ENCODE peak calls at places on chromosomes 2 and 18, in four cellular contexts. One of them, this sample, is unnamed.

GRCh38 chr2:38076710-38077430 is 919 bp upstream of the CYP1B1 start:
- DNase-seq in astrocyte of the spinal cord: peak
- DNase-seq in Kasumi-1: peak
- DNase-seq in effector memory CD8-positive, alpha-beta T cell: no peak
- DNase-seq in this sample: peak

GRCh38 chr18:31563778-31564177 is 27.9 kb upstream of the TTR start:
- DNase-seq in astrocyte of the spinal cord: no peak
- DNase-seq in Kasumi-1: peak
- DNase-seq in effector memory CD8-positive, alpha-beta T cell: no peak
- DNase-seq in this sample: no peak

GRCh38 chr2:16391986-16392385 is 273.6 kb downstream of the CYRIA start:
- DNase-seq in astrocyte of the spinal cord: no peak
- DNase-seq in Kasumi-1: no peak
- DNase-seq in effector memory CD8-positive, alpha-beta T cell: no peak
- DNase-seq in this sample: no peak

GRCh38 chr2:73981081-73981968 is 3.4 kb upstream of the TET3 start:
- DNase-seq in astrocyte of the spinal cord: no peak
- DNase-seq in Kasumi-1: peak
- DNase-seq in effector memory CD8-positive, alpha-beta T cell: no peak
- DNase-seq in this sample: peak

GRCh38 chr2:187310696-187311095 is 137.4 kb downstream of the CALCRL start:
- DNase-seq in astrocyte of the spinal cord: no peak
- DNase-seq in Kasumi-1: no peak
- DNase-seq in effector memory CD8-positive, alpha-beta T cell: no peak
- DNase-seq in this sample: peak

GRCh38 chr18:51643483-51643882 is 446.0 kb upstream of the MEX3C start:
- DNase-seq in astrocyte of the spinal cord: no peak
- DNase-seq in Kasumi-1: no peak
- DNase-seq in effector memory CD8-positive, alpha-beta T cell: no peak
- DNase-seq in this sample: no peak

GRCh38 chr2:102439065-102439695 is 16.2 kb downstream of the IL18RAP start:
- DNase-seq in astrocyte of the spinal cord: peak
- DNase-seq in Kasumi-1: no peak
- DNase-seq in effector memory CD8-positive, alpha-beta T cell: no peak
- DNase-seq in this sample: no peak

GRCh38 chr2:80326214-80326613 is 21.7 kb upstream of the LRRTM1 start:
- DNase-seq in astrocyte of the spinal cord: peak
- DNase-seq in Kasumi-1: peak
- DNase-seq in effector memory CD8-positive, alpha-beta T cell: no peak
- DNase-seq in this sample: peak

GRCh38 chr2:47086054-47086471 is 69.0 kb downstream of the STPG4 start:
- DNase-seq in astrocyte of the spinal cord: no peak
- DNase-seq in Kasumi-1: peak
- DNase-seq in effector memory CD8-positive, alpha-beta T cell: no peak
- DNase-seq in this sample: no peak

GRCh38 chr2:151357359-151357758 is at the start of gene TNFAIP6:
- DNase-seq in astrocyte of the spinal cord: peak
- DNase-seq in Kasumi-1: no peak
- DNase-seq in effector memory CD8-positive, alpha-beta T cell: no peak
- DNase-seq in this sample: peak

GRCh38 chr2:238869293-238870124 is 21.6 kb downstream of the TWIST2 start:
- DNase-seq in astrocyte of the spinal cord: peak
- DNase-seq in Kasumi-1: no peak
- DNase-seq in effector memory CD8-positive, alpha-beta T cell: no peak
- DNase-seq in this sample: peak

GRCh38 chr2:10521891-10522448 is 73.8 kb upstream of the ODC1 start:
- DNase-seq in astrocyte of the spinal cord: no peak
- DNase-seq in Kasumi-1: no peak
- DNase-seq in effector memory CD8-positive, alpha-beta T cell: no peak
- DNase-seq in this sample: no peak

GRCh38 chr2:150630587-150631235 is 143.2 kb upstream of the RND3 start:
- DNase-seq in astrocyte of the spinal cord: peak
- DNase-seq in Kasumi-1: no peak
- DNase-seq in effector memory CD8-positive, alpha-beta T cell: no peak
- DNase-seq in this sample: peak

GRCh38 chr2:173658946-173659371 is 304.3 kb downstream of the CDCA7 start:
- DNase-seq in astrocyte of the spinal cord: peak
- DNase-seq in Kasumi-1: no peak
- DNase-seq in effector memory CD8-positive, alpha-beta T cell: no peak
- DNase-seq in this sample: peak

GRCh38 chr2:59561281-59561680 is 992.2 kb downstream of the BCL11A start:
- DNase-seq in astrocyte of the spinal cord: no peak
- DNase-seq in Kasumi-1: no peak
- DNase-seq in effector memory CD8-positive, alpha-beta T cell: no peak
- DNase-seq in this sample: no peak

GRCh38 chr18:68150976-68151375 is 563.9 kb downstream of the TMX3 start:
- DNase-seq in astrocyte of the spinal cord: no peak
- DNase-seq in Kasumi-1: no peak
- DNase-seq in effector memory CD8-positive, alpha-beta T cell: no peak
- DNase-seq in this sample: no peak

GRCh38 chr18:43279015-43279758 is 1.9 kb upstream of the SYT4 start:
- DNase-seq in astrocyte of the spinal cord: peak
- DNase-seq in Kasumi-1: peak
- DNase-seq in effector memory CD8-positive, alpha-beta T cell: no peak
- DNase-seq in this sample: no peak

GRCh38 chr2:120854766-120855530 is 119.3 kb downstream of the GLI2 start:
- DNase-seq in astrocyte of the spinal cord: no peak
- DNase-seq in Kasumi-1: no peak
- DNase-seq in effector memory CD8-positive, alpha-beta T cell: no peak
- DNase-seq in this sample: no peak

GRCh38 chr2:80499095-80499494 is 194.5 kb upstream of the LRRTM1 start:
- DNase-seq in astrocyte of the spinal cord: peak
- DNase-seq in Kasumi-1: peak
- DNase-seq in effector memory CD8-positive, alpha-beta T cell: no peak
- DNase-seq in this sample: peak

GRCh38 chr2:159518321-159519005 is 97.9 kb downstream of the BAZ2B start:
- DNase-seq in astrocyte of the spinal cord: no peak
- DNase-seq in Kasumi-1: no peak
- DNase-seq in effector memory CD8-positive, alpha-beta T cell: no peak
- DNase-seq in this sample: no peak

GRCh38 chr2:240197439-240198139 is 57.1 kb upstream of the OTOS start:
- DNase-seq in astrocyte of the spinal cord: no peak
- DNase-seq in Kasumi-1: no peak
- DNase-seq in effector memory CD8-positive, alpha-beta T cell: no peak
- DNase-seq in this sample: no peak

GRCh38 chr2:27977623-27978312 is 87.2 kb downstream of the BABAM2 start:
- DNase-seq in astrocyte of the spinal cord: peak
- DNase-seq in Kasumi-1: no peak
- DNase-seq in effector memory CD8-positive, alpha-beta T cell: no peak
- DNase-seq in this sample: peak

GRCh38 chr2:24359701-24360049 is 661 bp downstream of the ITSN2 start:
- DNase-seq in astrocyte of the spinal cord: peak
- DNase-seq in Kasumi-1: no peak
- DNase-seq in effector memory CD8-positive, alpha-beta T cell: peak
- DNase-seq in this sample: peak

GRCh38 chr18:3489462-3489861 is 39.5 kb downstream of the TGIF1 start:
- DNase-seq in astrocyte of the spinal cord: no peak
- DNase-seq in Kasumi-1: no peak
- DNase-seq in effector memory CD8-positive, alpha-beta T cell: no peak
- DNase-seq in this sample: no peak

GRCh38 chr2:240369725-240370585 is 65.5 kb upstream of the GPC1 start:
- DNase-seq in astrocyte of the spinal cord: peak
- DNase-seq in Kasumi-1: no peak
- DNase-seq in effector memory CD8-positive, alpha-beta T cell: no peak
- DNase-seq in this sample: peak

GRCh38 chr2:109690822-109691541 is 76.8 kb downstream of the SOWAHC start:
- DNase-seq in astrocyte of the spinal cord: no peak
- DNase-seq in Kasumi-1: no peak
- DNase-seq in effector memory CD8-positive, alpha-beta T cell: no peak
- DNase-seq in this sample: no peak

GRCh38 chr2:6103949-6104348 is 411.8 kb downstream of the SOX11 start:
- DNase-seq in astrocyte of the spinal cord: no peak
- DNase-seq in Kasumi-1: no peak
- DNase-seq in effector memory CD8-positive, alpha-beta T cell: no peak
- DNase-seq in this sample: no peak

GRCh38 chr2:23118313-23118712 is 266.7 kb upstream of the KLHL29 start:
- DNase-seq in astrocyte of the spinal cord: no peak
- DNase-seq in Kasumi-1: no peak
- DNase-seq in effector memory CD8-positive, alpha-beta T cell: no peak
- DNase-seq in this sample: no peak

GRCh38 chr2:168427451-168427850 is 28.6 kb upstream of the CERS6 start:
- DNase-seq in astrocyte of the spinal cord: peak
- DNase-seq in Kasumi-1: no peak
- DNase-seq in effector memory CD8-positive, alpha-beta T cell: no peak
- DNase-seq in this sample: peak

GRCh38 chr2:109331864-109332848 is 203.2 kb downstream of the SH3RF3 start:
- DNase-seq in astrocyte of the spinal cord: peak
- DNase-seq in Kasumi-1: peak
- DNase-seq in effector memory CD8-positive, alpha-beta T cell: no peak
- DNase-seq in this sample: peak

GRCh38 chr2:158079672-158080071 is 22.0 kb upstream of the UPP2 start:
- DNase-seq in astrocyte of the spinal cord: peak
- DNase-seq in Kasumi-1: no peak
- DNase-seq in effector memory CD8-positive, alpha-beta T cell: no peak
- DNase-seq in this sample: peak

GRCh38 chr2:25098558-25099486 is 56.9 kb downstream of the EFR3B start:
- DNase-seq in astrocyte of the spinal cord: no peak
- DNase-seq in Kasumi-1: no peak
- DNase-seq in effector memory CD8-positive, alpha-beta T cell: no peak
- DNase-seq in this sample: peak

GRCh38 chr2:182509231-182509630 is 82.4 kb upstream of the PDE1A start:
- DNase-seq in astrocyte of the spinal cord: no peak
- DNase-seq in Kasumi-1: no peak
- DNase-seq in effector memory CD8-positive, alpha-beta T cell: no peak
- DNase-seq in this sample: no peak

GRCh38 chr18:46097378-46097852 is 681 bp downstream of the ATP5F1A start:
- DNase-seq in astrocyte of the spinal cord: no peak
- DNase-seq in Kasumi-1: no peak
- DNase-seq in effector memory CD8-positive, alpha-beta T cell: no peak
- DNase-seq in this sample: no peak

This sample was measured in adipocyte.